ENCODE peak calls at places on chromosomes 6 and 20, in nine cellular contexts. A is tibial artery, J is cardiac fibroblast, O is AG04450, H is A549, N is fibroblast of pulmonary artery, B is gastrocnemius medialis, D is mammary epithelial cell, M is fibroblast of villous mesenchyme. U is an unnamed sample.

GRCh38 chr20:47661714-47662113 is 123.6 kb downstream of the SULF2 start:
- DNase-seq in M (no peak), A (no peak), H (no peak), O (no peak), B (no peak), J (no peak), D (no peak), N (no peak), U (no peak)

GRCh38 chr6:56772737-56773184 is 130.1 kb upstream of the DST start:
- DNase-seq in O (peak; percentile 78), B (peak; percentile 89), H (peak; percentile 16), N (peak; percentile 66), A (peak; percentile 65), D (peak; percentile 92), M (peak; percentile 72), J (peak; percentile 78), U (peak; percentile 91)

GRCh38 chr20:3421985-3422384 is 14.5 kb upstream of the DNAAF9 start:
- DNase-seq in O (no peak), J (no peak), D (no peak), M (no peak), A (no peak), H (no peak), B (no peak), N (no peak), U (no peak)

GRCh38 chr6:121482004-121482693 is 46.7 kb downstream of the GJA1 start:
- DNase-seq in H (peak; percentile 36), J (peak; percentile 58), O (peak; percentile 54), B (no peak), D (peak; percentile 88), M (no peak), N (peak; percentile 86), A (no peak), U (peak; percentile 59)

GRCh38 chr6:147040521-147040920 is 163.7 kb upstream of the STXBP5 start:
- DNase-seq in M (no peak), D (no peak), N (no peak), A (no peak), O (no peak), H (no peak), B (no peak), J (no peak), U (no peak)

GRCh38 chr6:101393291-101394251 is at the start of gene GRIK2:
- DNase-seq in O (no peak), B (no peak), N (peak; percentile 33), M (peak; percentile 28), D (peak; percentile 46), H (peak; percentile 17), J (peak; percentile 29), A (no peak), U (peak; percentile 76)

GRCh38 chr20:60857708-60858107 is 394.4 kb upstream of the CDH4 start:
- DNase-seq in H (no peak), O (peak; percentile 4), D (peak; percentile 51), M (peak; percentile 1), B (no peak), N (peak; percentile 1), A (no peak), J (no peak), U (peak; percentile 33)

GRCh38 chr20:49579874-49580817 is 12.2 kb upstream of the PTGIS start:
- DNase-seq in B (no peak), M (peak; percentile 84), J (peak; percentile 90), N (peak; percentile 72), D (no peak), H (no peak), A (peak; percentile 19), O (peak; percentile 60), U (peak; percentile 87)

GRCh38 chr6:83914953-83915352 is 55.5 kb downstream of the CYB5R4 start:
- DNase-seq in D (no peak), M (no peak), A (no peak), N (peak; percentile 4), O (no peak), J (no peak), B (no peak), H (no peak), U (no peak)

GRCh38 chr6:157853902-157854481 is 30.9 kb downstream of the SNX9 start:
- DNase-seq in B (no peak), H (no peak), N (no peak), J (no peak), A (no peak), D (no peak), O (no peak), M (no peak), U (no peak)

GRCh38 chr6:127868338-127868737 is 32.5 kb downstream of the THEMIS start:
- DNase-seq in B (no peak), M (no peak), D (peak; percentile 14), N (no peak), A (no peak), J (no peak), H (no peak), O (no peak), U (peak; percentile 18)

GRCh38 chr20:38833857-38834164 is 28.3 kb downstream of the PPP1R16B start:
- DNase-seq in A (no peak), D (no peak), J (no peak), N (no peak), O (no peak), B (no peak), M (no peak), H (no peak), U (no peak)

GRCh38 chr6:114342086-114342825 is 567 bp downstream of the HS3ST5 start:
- DNase-seq in H (no peak), M (no peak), O (no peak), D (peak; percentile 16), N (no peak), A (no peak), J (no peak), B (no peak), U (peak; percentile 54)

GRCh38 chr6:38149526-38149925 is 330.0 kb downstream of the ZFAND3 start:
- DNase-seq in J (no peak), B (no peak), M (no peak), H (no peak), A (no peak), D (no peak), O (no peak), N (no peak), U (peak; percentile 30)

GRCh38 chr6:109393882-109394281 is 11.6 kb upstream of the CD164 start:
- DNase-seq in D (peak; percentile 79), B (no peak), A (no peak), M (no peak), O (no peak), H (no peak), N (no peak), J (no peak), U (peak; percentile 59)

GRCh38 chr6:24313477-24314141 is 44.2 kb downstream of the DCDC2 start:
- DNase-seq in J (peak; percentile 86), A (no peak), O (peak; percentile 8), D (peak; percentile 46), B (no peak), N (peak; percentile 93), M (peak; percentile 61), H (peak; percentile 15), U (peak; percentile 5)

GRCh38 chr6:161188547-161189465 is 85.1 kb downstream of the AGPAT4 start:
- DNase-seq in O (no peak), D (no peak), A (no peak), N (no peak), M (no peak), B (no peak), H (no peak), J (no peak), U (no peak)

GRCh38 chr6:142074516-142074915 is 58.2 kb upstream of the GJE1 start:
- DNase-seq in N (no peak), B (no peak), A (no peak), H (no peak), O (no peak), M (no peak), J (no peak), D (no peak), U (no peak)

GRCh38 chr6:142075516-142076101 is 57.1 kb upstream of the GJE1 start:
- DNase-seq in M (no peak), O (no peak), D (no peak), H (no peak), J (no peak), A (no peak), N (no peak), B (no peak), U (no peak)

GRCh38 chr6:142071981-142072380 is 60.7 kb upstream of the GJE1 start:
- DNase-seq in D (no peak), H (no peak), O (no peak), B (no peak), J (no peak), A (no peak), M (peak; percentile 3), N (no peak), U (no peak)
- TF ChIP-seq CTCF in D (no peak), H (no peak), O (peak; percentile 17), B (no peak), J (peak; percentile 12), A (no peak), M (peak; percentile 46), N (peak; percentile 11), U (no peak)

GRCh38 chr6:72811971-72812421 is 190.1 kb downstream of the KCNQ5 start:
- DNase-seq in D (peak; percentile 21), H (no peak), J (peak; percentile 23), A (no peak), B (peak; percentile 14), M (peak; percentile 46), N (peak; percentile 33), O (no peak), U (peak; percentile 67)
- TF ChIP-seq CTCF in D (no peak), H (no peak), J (no peak), A (no peak), B (no peak), M (no peak), N (no peak), O (no peak), U (no peak)

GRCh38 chr6:119076966-119077642 is 1.4 kb downstream of the FAM184A start:
- DNase-seq in J (no peak), M (no peak), O (no peak), D (no peak), N (no peak), A (no peak), H (no peak), B (no peak), U (peak; percentile 16)
- TF ChIP-seq CTCF in J (no peak), M (no peak), O (no peak), D (no peak), N (no peak), A (no peak), H (no peak), B (no peak), U (no peak)

GRCh38 chr6:40879169-40879568 is 159.9 kb downstream of the UNC5CL start:
- DNase-seq in O (no peak), H (no peak), J (no peak), D (no peak), A (no peak), M (no peak), N (no peak), B (no peak), U (no peak)

GRCh38 chr6:40877362-40877761 is 161.7 kb downstream of the UNC5CL start:
- DNase-seq in B (no peak), A (no peak), H (no peak), N (no peak), O (no peak), D (peak; percentile 65), J (no peak), M (no peak), U (no peak)

GRCh38 chr6:40876336-40876735 is 162.7 kb downstream of the UNC5CL start:
- DNase-seq in D (no peak), J (no peak), A (no peak), N (no peak), B (no peak), H (no peak), O (no peak), M (no peak), U (no peak)

DNA sequence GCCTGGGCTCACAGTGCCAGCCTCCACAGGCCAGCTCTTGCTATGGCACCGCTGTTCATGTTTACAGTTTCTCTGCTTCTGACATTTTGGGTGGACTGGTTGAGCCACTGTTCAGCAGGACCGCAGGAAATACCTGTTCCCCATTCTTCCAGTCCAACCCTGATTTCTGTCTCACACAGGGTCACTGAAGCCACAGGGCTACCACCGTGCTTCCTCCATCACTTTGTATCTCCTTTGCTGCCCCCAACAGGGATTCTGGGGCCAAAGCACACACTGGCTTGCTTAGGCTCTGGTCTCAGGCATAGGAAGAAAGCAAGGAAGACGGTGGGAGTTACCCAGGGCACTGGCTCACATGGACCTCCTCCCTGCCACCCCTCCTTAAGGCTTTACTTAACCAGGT is 164.5 kb downstream of the UNC5CL start:
- DNase-seq in H (no peak), J (no peak), M (no peak), O (no peak), N (no peak), B (no peak), A (no peak), D (no peak), U (no peak)
- TF ChIP-seq CTCF in H (no peak), J (no peak), M (no peak), O (no peak), N (no peak), B (no peak), A (no peak), D (peak; percentile 23), U (no peak)